ENCODE peak calls at places on chromosome 7, in eight cellular contexts. H, Y, M, U, I, X, S and O are unnamed samples.

GRCh38 chr7:30923009-30923773 is 11.5 kb downstream of the AQP1 start:
- DNase-seq in H (no peak), Y (no peak), M (no peak), U (peak; percentile 29), I (no peak), X (no peak), S (no peak), O (no peak)

GRCh38 chr7:151367304-151367703 is 25.7 kb downstream of the NUB1 start:
- DNase-seq in H (no peak), Y (no peak), M (peak; percentile 56), U (no peak), I (no peak), X (no peak), S (no peak), O (no peak)

GRCh38 chr7:68245688-68246087 is 1249.1 kb downstream of the TYW1 start:
- DNase-seq in H (peak; percentile 61), Y (peak; percentile 90), M (no peak), U (no peak), I (no peak), X (no peak), S (no peak), O (no peak)

GRCh38 chr7:47227762-47228177 is 354.1 kb downstream of the TNS3 start:
- DNase-seq in H (peak; percentile 24), Y (peak; percentile 72), M (peak; percentile 83), U (no peak), I (peak; percentile 14), X (no peak), S (no peak), O (peak; percentile 56)

GRCh38 chr7:24701232-24701898 is 55.9 kb downstream of the GSDME start:
- DNase-seq in H (no peak), Y (peak; percentile 91), M (peak; percentile 90), U (no peak), I (peak; percentile 67), X (no peak), S (no peak), O (peak; percentile 92)

GRCh38 chr7:48637382-48637781 is 287.0 kb upstream of the CDC14C start:
- DNase-seq in H (peak; percentile 50), Y (no peak), M (no peak), U (no peak), I (no peak), X (no peak), S (no peak), O (no peak)

GRCh38 chr7:2048006-2048405 is 184.7 kb downstream of the MAD1L1 start:
- DNase-seq in H (no peak), Y (no peak), M (no peak), U (peak; percentile 4), I (no peak), X (no peak), S (no peak), O (no peak)

GRCh38 chr7:151865070-151865670 is 11.7 kb downstream of the PRKAG2 start:
- DNase-seq in H (no peak), Y (no peak), M (no peak), U (no peak), I (no peak), X (no peak), S (no peak), O (no peak)

GRCh38 chr7:159370-160270 is 32.8 kb upstream of the FAM20C start:
- DNase-seq in H (peak; percentile 54), Y (no peak), M (no peak), U (no peak), I (no peak), X (no peak), S (no peak), O (no peak)

GRCh38 chr7:80916770-80917681 is 1.8 kb downstream of the SEMA3C start:
- DNase-seq in H (peak; percentile 33), Y (peak; percentile 66), M (peak; percentile 92), U (no peak), I (no peak), X (no peak), S (no peak), O (no peak)

GRCh38 chr7:25856056-25856780 is 295.8 kb upstream of the NFE2L3 start:
- DNase-seq in H (peak; percentile 79), Y (peak; percentile 40), M (no peak), U (no peak), I (no peak), X (no peak), S (no peak), O (no peak)